ENCODE peak calls at places on chromosomes 2 and 18, in six cellular contexts. M, G, K, D, A and P are unnamed samples.
A peak's percentile ranks its signal among the peaks of the same experiment; 100 is the strongest.

GRCh38 chr18:23331091-23331920 is 121.8 kb upstream of the RIOK3 start:
- DNase-seq in M (no peak), G (no peak), K (peak; percentile 81), D (no peak), A (peak; percentile 88), P (peak; percentile 88)

GRCh38 chr18:9088252-9088651 is 14.2 kb upstream of the NDUFV2 start:
- DNase-seq in M (no peak), G (no peak), K (no peak), D (no peak), A (no peak), P (no peak)

GRCh38 chr2:40740419-40740818 is 288.5 kb upstream of the SLC8A1 start:
- DNase-seq in M (no peak), G (no peak), K (no peak), D (no peak), A (no peak), P (no peak)

GRCh38 chr2:36701391-36701795 is 4.9 kb downstream of the VIT start:
- DNase-seq in M (no peak), G (peak; percentile 6), K (no peak), D (peak; percentile 20), A (peak; percentile 51), P (no peak)

GRCh38 chr18:46755315-46756171 is 1.3 kb downstream of the ST8SIA5 start:
- DNase-seq in M (no peak), G (no peak), K (no peak), D (no peak), A (no peak), P (no peak)

GRCh38 chr2:16718551-16719404 is 53.1 kb upstream of the CYRIA start:
- DNase-seq in M (no peak), G (no peak), K (no peak), D (no peak), A (no peak), P (no peak)

GRCh38 chr2:239670463-239671120 is 269.8 kb upstream of the HDAC4 start:
- DNase-seq in M (no peak), G (no peak), K (no peak), D (no peak), A (no peak), P (no peak)

GRCh38 chr18:79680100-79680879 is 687 bp downstream of the CTDP1 start:
- DNase-seq in M (no peak), G (no peak), K (peak; percentile 64), D (peak; percentile 52), A (peak; percentile 14), P (no peak)

GRCh38 chr2:24977631-24978030 is 5.9 kb upstream of the DNAJC27 start:
- DNase-seq in M (no peak), G (no peak), K (no peak), D (no peak), A (no peak), P (no peak)

GRCh38 chr18:62329676-62330454 is 4.8 kb downstream of the TNFRSF11A start:
- DNase-seq in M (no peak), G (no peak), K (peak; percentile 59), D (peak; percentile 83), A (peak; percentile 40), P (no peak)

GRCh38 chr2:2540406-2540805 is 209.3 kb upstream of the MYT1L start:
- DNase-seq in M (no peak), G (no peak), K (no peak), D (no peak), A (no peak), P (no peak)

GRCh38 chr2:42495611-42496010 is 1.8 kb upstream of the KCNG3 start:
- DNase-seq in M (no peak), G (no peak), K (no peak), D (no peak), A (no peak), P (no peak)

GRCh38 chr2:179588486-179589145 is 272.8 kb downstream of the ZNF385B start:
- DNase-seq in M (no peak), G (no peak), K (no peak), D (no peak), A (no peak), P (no peak)

GRCh38 chr18:73258375-73259087 is 390.7 kb upstream of the NETO1 start:
- DNase-seq in M (no peak), G (no peak), K (no peak), D (no peak), A (no peak), P (no peak)

GRCh38 chr2:62406573-62407043 is 99.4 kb downstream of the TMEM17 start:
- DNase-seq in M (no peak), G (peak; percentile 98), K (no peak), D (no peak), A (no peak), P (no peak)

GRCh38 chr2:47735470-47735869 is 47.5 kb upstream of the MSH6 start:
- DNase-seq in M (no peak), G (no peak), K (no peak), D (no peak), A (no peak), P (no peak)

GRCh38 chr2:233369897-233370758 is 15.8 kb downstream of the DGKD start:
- DNase-seq in M (no peak), G (no peak), K (no peak), D (no peak), A (no peak), P (no peak)

GRCh38 chr18:74256190-74256589 is 35.6 kb downstream of the CYB5A start:
- DNase-seq in M (no peak), G (no peak), K (no peak), D (no peak), A (no peak), P (no peak)

GRCh38 chr2:202034249-202035088 is 814 bp downstream of the FZD7 start:
- DNase-seq in M (peak; percentile 20), G (no peak), K (peak; percentile 22), D (no peak), A (peak; percentile 27), P (no peak)

GRCh38 chr2:202037086-202037485 is 3.4 kb downstream of the FZD7 start:
- DNase-seq in M (no peak), G (no peak), K (no peak), D (peak; percentile 63), A (no peak), P (no peak)

GRCh38 chr2:202036601-202037037 is 3.0 kb downstream of the FZD7 start:
- DNase-seq in M (no peak), G (no peak), K (no peak), D (peak; percentile 35), A (peak; percentile 7), P (no peak)

GRCh38 chr2:202035089-202035940 is 1.7 kb downstream of the FZD7 start:
- DNase-seq in M (no peak), G (no peak), K (peak; percentile 36), D (peak; percentile 87), A (peak; percentile 18), P (no peak)

DNA sequence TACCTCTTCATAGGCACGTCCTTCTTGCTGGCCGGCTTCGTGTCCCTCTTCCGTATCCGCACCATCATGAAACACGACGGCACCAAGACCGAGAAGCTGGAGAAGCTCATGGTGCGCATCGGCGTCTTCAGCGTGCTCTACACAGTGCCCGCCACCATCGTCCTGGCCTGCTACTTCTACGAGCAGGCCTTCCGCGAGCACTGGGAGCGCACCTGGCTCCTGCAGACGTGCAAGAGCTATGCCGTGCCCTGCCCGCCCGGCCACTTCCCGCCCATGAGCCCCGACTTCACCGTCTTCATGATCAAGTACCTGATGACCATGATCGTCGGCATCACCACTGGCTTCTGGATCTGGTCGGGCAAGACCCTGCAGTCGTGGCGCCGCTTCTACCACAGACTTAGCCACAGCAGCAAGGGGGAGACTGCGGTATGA is 2.3 kb downstream of the FZD7 start:
- DNase-seq in M (no peak), G (no peak), K (no peak), D (peak; percentile 41), A (no peak), P (no peak)
- H3K4me3 ChIP-seq in M (no peak overlapping the region), G (no peak overlapping the region), K (no peak overlapping the region), D (peak overlapping the region; percentile 94), A (peak overlapping the region; percentile 75), P (no peak overlapping the region)

DNA sequence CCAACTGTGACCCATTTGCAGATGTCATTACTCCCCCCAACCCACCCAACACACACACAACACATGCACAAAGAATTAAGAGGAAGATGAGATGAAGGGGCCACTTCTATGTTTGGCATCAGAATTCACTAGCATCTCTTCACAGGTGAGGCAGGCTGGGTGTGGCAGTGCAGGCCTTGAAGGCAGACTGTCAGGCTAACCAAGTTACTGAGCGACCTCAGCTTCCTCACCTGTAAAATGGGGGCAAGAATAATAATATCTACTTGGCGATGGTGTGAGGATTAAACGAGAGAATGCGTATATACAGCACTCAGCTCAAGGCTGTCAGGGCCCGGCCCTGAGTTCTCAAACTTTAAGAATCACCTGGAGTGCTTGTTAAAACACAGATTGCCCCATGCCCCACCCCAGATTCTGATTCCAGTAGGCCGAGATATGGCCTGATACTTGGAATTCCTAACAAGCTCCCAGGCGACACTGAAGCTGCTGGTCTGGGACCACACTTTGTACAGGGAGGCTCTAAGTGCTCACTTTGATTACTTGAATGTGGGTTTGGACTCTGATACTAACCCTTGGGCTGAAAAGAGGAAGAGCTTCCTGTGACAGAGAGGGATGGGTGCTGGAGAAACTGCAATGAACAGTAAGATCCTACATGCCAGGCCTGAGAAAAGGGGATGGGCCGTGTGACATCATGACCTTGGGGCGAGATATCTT is 1.1 kb downstream of the ACTG2 start:
- DNase-seq in M (no peak), G (no peak), K (no peak), D (no peak), A (no peak), P (no peak)
- H3K4me3 ChIP-seq in M (no peak overlapping the region), G (no peak overlapping the region), K (no peak overlapping the region), D (peak overlapping the region; percentile 77), A (no peak overlapping the region), P (no peak overlapping the region)

DNA sequence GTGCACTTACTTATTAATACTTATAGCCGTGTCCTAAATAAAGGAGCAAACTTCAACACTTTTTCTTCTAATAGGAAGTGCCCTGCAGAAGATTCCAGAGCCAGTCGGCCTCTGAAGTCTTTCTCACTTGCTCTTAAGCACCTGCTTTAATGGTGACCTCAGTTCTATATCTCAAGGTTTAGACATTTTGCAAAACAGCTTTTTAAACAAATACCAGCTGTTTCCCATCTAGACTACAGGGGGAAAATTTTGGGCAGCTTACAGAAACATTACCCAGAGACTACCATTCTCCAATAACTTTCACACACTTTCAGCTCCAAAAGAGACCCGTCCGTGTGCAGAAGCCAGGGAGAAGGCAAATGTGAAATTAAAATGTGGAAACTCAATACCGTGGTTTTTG is 285.3 kb upstream of the CCDC68 start:
- DNase-seq in M (no peak), G (no peak), K (no peak), D (peak; percentile 32), A (no peak), P (no peak)
- H3K4me3 ChIP-seq in M (no peak overlapping the region), G (no peak overlapping the region), K (no peak overlapping the region), D (no peak overlapping the region), A (no peak overlapping the region), P (no peak overlapping the region)

DNA sequence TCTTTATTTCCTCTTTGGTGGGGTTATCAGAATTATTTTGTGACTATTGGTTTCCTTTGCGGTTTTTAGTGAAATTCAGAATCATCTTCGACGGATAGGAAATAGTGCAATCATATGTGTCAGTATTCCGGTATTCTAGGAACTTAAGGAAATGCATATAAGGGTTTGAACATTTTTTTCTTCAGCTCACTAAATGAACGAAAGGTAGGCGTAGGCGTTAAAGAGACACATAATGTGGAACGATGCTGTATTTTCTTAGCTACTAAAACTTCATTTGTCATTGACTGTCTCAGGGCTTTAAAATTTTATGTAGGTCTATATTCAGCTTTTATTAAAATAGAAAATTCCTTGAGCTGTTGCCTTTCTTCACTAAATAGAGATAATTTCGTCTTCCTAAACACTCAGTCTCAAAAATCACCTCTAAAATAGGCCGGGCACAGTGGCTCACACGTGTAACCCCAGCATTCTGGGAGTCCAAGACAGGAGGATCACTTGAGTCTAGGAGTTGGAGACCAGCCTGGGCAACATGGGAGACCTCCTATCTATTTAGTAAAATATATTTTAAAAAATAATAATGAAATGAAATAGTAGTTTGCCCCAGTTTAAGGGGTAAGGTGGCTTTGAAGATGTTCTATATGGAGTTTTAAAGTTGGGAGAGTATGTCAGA is 1.5 kb upstream of the YES1 start:
- DNase-seq in M (no peak), G (no peak), K (no peak), D (no peak), A (no peak), P (no peak)
- H3K4me3 ChIP-seq in M (peak overlapping the region; percentile 100), G (peak overlapping the region; percentile 98), K (no peak overlapping the region), D (no peak overlapping the region), A (peak overlapping the region; percentile 90), P (no peak overlapping the region)

GRCh38 chr2:193294371-193294770 is 1099.6 kb upstream of the TMEFF2 start:
- DNase-seq in M (no peak), G (no peak), K (no peak), D (no peak), A (no peak), P (no peak)
- H3K4me3 ChIP-seq in M (no peak overlapping the region), G (no peak overlapping the region), K (no peak overlapping the region), D (no peak overlapping the region), A (no peak overlapping the region), P (no peak overlapping the region)